ENCODE peak calls at places on chromosomes 6 and 20, in nine cellular contexts. One of them, this sample, is unnamed.

GRCh38 chr20:17549131-17549530 is 18.0 kb upstream of the BFSP1 start:
- DNase-seq in ascending aorta: no peak
- DNase-seq in DND-41: no peak
- DNase-seq in stomach: no peak
- DNase-seq in HCT116: no peak
- DNase-seq in right atrium auricular region: no peak
- DNase-seq in CD4-positive, CD25-positive, alpha-beta regulatory T cell: no peak
- DNase-seq in tibial artery: no peak
- DNase-seq in lung: no peak
- DNase-seq in this sample: no peak

GRCh38 chr20:39825950-39826349 is 863.1 kb downstream of the MAFB start:
- DNase-seq in ascending aorta: no peak
- DNase-seq in DND-41: no peak
- DNase-seq in stomach: no peak
- DNase-seq in HCT116: no peak
- DNase-seq in right atrium auricular region: no peak
- DNase-seq in CD4-positive, CD25-positive, alpha-beta regulatory T cell: no peak
- DNase-seq in tibial artery: no peak
- DNase-seq in lung: no peak
- DNase-seq in this sample: no peak

GRCh38 chr20:50572922-50573777 is 63.0 kb downstream of the PTPN1 start:
- DNase-seq in ascending aorta: peak; percentile 89
- DNase-seq in DND-41: no peak
- DNase-seq in stomach: no peak
- DNase-seq in HCT116: no peak
- DNase-seq in right atrium auricular region: peak; percentile 68
- DNase-seq in CD4-positive, CD25-positive, alpha-beta regulatory T cell: no peak
- DNase-seq in tibial artery: peak; percentile 84
- DNase-seq in lung: no peak
- DNase-seq in this sample: peak; percentile 83

GRCh38 chr20:44856847-44857448 is 28.6 kb upstream of the YWHAB start:
- DNase-seq in ascending aorta: no peak
- DNase-seq in DND-41: peak; percentile 38
- DNase-seq in stomach: no peak
- DNase-seq in HCT116: no peak
- DNase-seq in right atrium auricular region: no peak
- DNase-seq in CD4-positive, CD25-positive, alpha-beta regulatory T cell: no peak
- DNase-seq in tibial artery: no peak
- DNase-seq in lung: no peak
- DNase-seq in this sample: no peak

GRCh38 chr6:170253226-170253909 is 37.5 kb downstream of the DLL1 start:
- DNase-seq in ascending aorta: no peak
- DNase-seq in DND-41: no peak
- DNase-seq in stomach: no peak
- DNase-seq in HCT116: no peak
- DNase-seq in right atrium auricular region: no peak
- DNase-seq in CD4-positive, CD25-positive, alpha-beta regulatory T cell: no peak
- DNase-seq in tibial artery: no peak
- DNase-seq in lung: no peak
- DNase-seq in this sample: no peak

GRCh38 chr20:22836877-22837276 is 198.2 kb upstream of the SSTR4 start:
- DNase-seq in ascending aorta: no peak
- DNase-seq in DND-41: no peak
- DNase-seq in stomach: no peak
- DNase-seq in HCT116: no peak
- DNase-seq in right atrium auricular region: no peak
- DNase-seq in CD4-positive, CD25-positive, alpha-beta regulatory T cell: no peak
- DNase-seq in tibial artery: no peak
- DNase-seq in lung: no peak
- DNase-seq in this sample: no peak

GRCh38 chr6:19991176-19991575 is 154.0 kb downstream of the ID4 start:
- DNase-seq in ascending aorta: no peak
- DNase-seq in DND-41: no peak
- DNase-seq in stomach: no peak
- DNase-seq in HCT116: no peak
- DNase-seq in right atrium auricular region: no peak
- DNase-seq in CD4-positive, CD25-positive, alpha-beta regulatory T cell: no peak
- DNase-seq in tibial artery: no peak
- DNase-seq in lung: no peak
- DNase-seq in this sample: no peak

GRCh38 chr6:1144842-1145755 is 166.8 kb upstream of the FOXQ1 start:
- DNase-seq in ascending aorta: no peak
- DNase-seq in DND-41: no peak
- DNase-seq in stomach: no peak
- DNase-seq in HCT116: no peak
- DNase-seq in right atrium auricular region: no peak
- DNase-seq in CD4-positive, CD25-positive, alpha-beta regulatory T cell: no peak
- DNase-seq in tibial artery: no peak
- DNase-seq in lung: no peak
- DNase-seq in this sample: no peak

GRCh38 chr6:42409582-42409981 is 42.1 kb downstream of the TRERF1 start:
- DNase-seq in ascending aorta: no peak
- DNase-seq in DND-41: no peak
- DNase-seq in stomach: no peak
- DNase-seq in HCT116: no peak
- DNase-seq in right atrium auricular region: no peak
- DNase-seq in CD4-positive, CD25-positive, alpha-beta regulatory T cell: no peak
- DNase-seq in tibial artery: no peak
- DNase-seq in lung: no peak
- DNase-seq in this sample: no peak

GRCh38 chr6:106974999-106975698 is 620 bp upstream of the CD24 start:
- DNase-seq in ascending aorta: no peak
- DNase-seq in DND-41: no peak
- DNase-seq in stomach: peak; percentile 75
- DNase-seq in HCT116: no peak
- DNase-seq in right atrium auricular region: no peak
- DNase-seq in CD4-positive, CD25-positive, alpha-beta regulatory T cell: no peak
- DNase-seq in tibial artery: no peak
- DNase-seq in lung: peak; percentile 33
- DNase-seq in this sample: peak; percentile 24

GRCh38 chr6:33926451-33926850 is 122.6 kb upstream of the MLN start:
- DNase-seq in ascending aorta: no peak
- DNase-seq in DND-41: peak; percentile 45
- DNase-seq in stomach: no peak
- DNase-seq in HCT116: peak; percentile 52
- DNase-seq in right atrium auricular region: no peak
- DNase-seq in CD4-positive, CD25-positive, alpha-beta regulatory T cell: no peak
- DNase-seq in tibial artery: no peak
- DNase-seq in lung: no peak
- DNase-seq in this sample: no peak

GRCh38 chr6:52283111-52283510 is 1.4 kb downstream of the MCM3 start:
- DNase-seq in ascending aorta: no peak
- DNase-seq in DND-41: no peak
- DNase-seq in stomach: no peak
- DNase-seq in HCT116: no peak
- DNase-seq in right atrium auricular region: no peak
- DNase-seq in CD4-positive, CD25-positive, alpha-beta regulatory T cell: no peak
- DNase-seq in tibial artery: no peak
- DNase-seq in lung: no peak
- DNase-seq in this sample: no peak

GRCh38 chr6:115753446-115753845 is 307.2 kb downstream of the FRK start:
- DNase-seq in ascending aorta: no peak
- DNase-seq in DND-41: no peak
- DNase-seq in stomach: no peak
- DNase-seq in HCT116: no peak
- DNase-seq in right atrium auricular region: no peak
- DNase-seq in CD4-positive, CD25-positive, alpha-beta regulatory T cell: no peak
- DNase-seq in tibial artery: no peak
- DNase-seq in lung: no peak
- DNase-seq in this sample: no peak

GRCh38 chr6:161105408-161105807 is 113.8 kb downstream of the MAP3K4 start:
- DNase-seq in ascending aorta: no peak
- DNase-seq in DND-41: no peak
- DNase-seq in stomach: no peak
- DNase-seq in HCT116: no peak
- DNase-seq in right atrium auricular region: no peak
- DNase-seq in CD4-positive, CD25-positive, alpha-beta regulatory T cell: no peak
- DNase-seq in tibial artery: no peak
- DNase-seq in lung: no peak
- DNase-seq in this sample: no peak
- H3K36me3 ChIP-seq in ascending aorta: peaks cover 57% of the 10 kb centered on the region
- H3K36me3 ChIP-seq in DND-41: peaks cover 75% of the 10 kb centered on the region
- H3K36me3 ChIP-seq in stomach: peaks cover 95% of the 10 kb centered on the region
- H3K36me3 ChIP-seq in HCT116: peaks cover 28% of the 10 kb centered on the region
- H3K36me3 ChIP-seq in right atrium auricular region: peaks cover 64% of the 10 kb centered on the region
- H3K36me3 ChIP-seq in CD4-positive, CD25-positive, alpha-beta regulatory T cell: peaks cover 85% of the 10 kb centered on the region
- H3K36me3 ChIP-seq in tibial artery: peaks cover 78% of the 10 kb centered on the region
- H3K36me3 ChIP-seq in lung: peaks cover 52% of the 10 kb centered on the region
- H3K36me3 ChIP-seq in this sample: peaks cover 17% of the 10 kb centered on the region

GRCh38 chr6:159838020-159838744 is 38.1 kb downstream of the PNLDC1 start:
- DNase-seq in ascending aorta: no peak
- DNase-seq in DND-41: no peak
- DNase-seq in stomach: no peak
- DNase-seq in HCT116: no peak
- DNase-seq in right atrium auricular region: no peak
- DNase-seq in CD4-positive, CD25-positive, alpha-beta regulatory T cell: no peak
- DNase-seq in tibial artery: no peak
- DNase-seq in lung: no peak
- DNase-seq in this sample: no peak

GRCh38 chr6:159837511-159837910 is 37.4 kb downstream of the PNLDC1 start:
- DNase-seq in ascending aorta: no peak
- DNase-seq in DND-41: no peak
- DNase-seq in stomach: no peak
- DNase-seq in HCT116: no peak
- DNase-seq in right atrium auricular region: no peak
- DNase-seq in CD4-positive, CD25-positive, alpha-beta regulatory T cell: no peak
- DNase-seq in tibial artery: no peak
- DNase-seq in lung: no peak
- DNase-seq in this sample: no peak

GRCh38 chr6:159836294-159837140 is 36.4 kb downstream of the PNLDC1 start:
- DNase-seq in ascending aorta: peak; percentile 84
- DNase-seq in DND-41: no peak
- DNase-seq in stomach: no peak
- DNase-seq in HCT116: no peak
- DNase-seq in right atrium auricular region: peak; percentile 80
- DNase-seq in CD4-positive, CD25-positive, alpha-beta regulatory T cell: no peak
- DNase-seq in tibial artery: peak; percentile 65
- DNase-seq in lung: no peak
- DNase-seq in this sample: peak; percentile 73

GRCh38 chr6:159833997-159834601 is 34.0 kb downstream of the PNLDC1 start:
- DNase-seq in ascending aorta: no peak
- DNase-seq in DND-41: peak; percentile 53
- DNase-seq in stomach: no peak
- DNase-seq in HCT116: no peak
- DNase-seq in right atrium auricular region: no peak
- DNase-seq in CD4-positive, CD25-positive, alpha-beta regulatory T cell: no peak
- DNase-seq in tibial artery: no peak
- DNase-seq in lung: no peak
- DNase-seq in this sample: no peak

GRCh38 chr6:159837141-159837490 is 37.0 kb downstream of the PNLDC1 start:
- DNase-seq in ascending aorta: no peak
- DNase-seq in DND-41: no peak
- DNase-seq in stomach: no peak
- DNase-seq in HCT116: no peak
- DNase-seq in right atrium auricular region: no peak
- DNase-seq in CD4-positive, CD25-positive, alpha-beta regulatory T cell: no peak
- DNase-seq in tibial artery: no peak
- DNase-seq in lung: no peak
- DNase-seq in this sample: no peak
- H3K4me3 ChIP-seq in ascending aorta: peak overlapping the region; percentile 52
- H3K4me3 ChIP-seq in DND-41: no peak overlapping the region
- H3K4me3 ChIP-seq in stomach: no peak overlapping the region
- H3K4me3 ChIP-seq in HCT116: no peak overlapping the region
- H3K4me3 ChIP-seq in right atrium auricular region: no peak overlapping the region
- H3K4me3 ChIP-seq in CD4-positive, CD25-positive, alpha-beta regulatory T cell: no peak overlapping the region
- H3K4me3 ChIP-seq in tibial artery: no peak overlapping the region
- H3K4me3 ChIP-seq in lung: no peak overlapping the region
- H3K4me3 ChIP-seq in this sample: no peak overlapping the region

GRCh38 chr6:90233994-90234393 is 62.6 kb downstream of the BACH2 start:
- DNase-seq in ascending aorta: no peak
- DNase-seq in DND-41: peak; percentile 94
- DNase-seq in stomach: no peak
- DNase-seq in HCT116: no peak
- DNase-seq in right atrium auricular region: no peak
- DNase-seq in CD4-positive, CD25-positive, alpha-beta regulatory T cell: peak; percentile 37
- DNase-seq in tibial artery: no peak
- DNase-seq in lung: no peak
- DNase-seq in this sample: no peak

GRCh38 chr6:90241229-90241873 is 55.3 kb downstream of the BACH2 start:
- DNase-seq in ascending aorta: no peak
- DNase-seq in DND-41: peak; percentile 20
- DNase-seq in stomach: no peak
- DNase-seq in HCT116: no peak
- DNase-seq in right atrium auricular region: no peak
- DNase-seq in CD4-positive, CD25-positive, alpha-beta regulatory T cell: no peak
- DNase-seq in tibial artery: no peak
- DNase-seq in lung: no peak
- DNase-seq in this sample: no peak

GRCh38 chr6:90237350-90237990 is 59.2 kb downstream of the BACH2 start:
- DNase-seq in ascending aorta: no peak
- DNase-seq in DND-41: no peak
- DNase-seq in stomach: no peak
- DNase-seq in HCT116: no peak
- DNase-seq in right atrium auricular region: no peak
- DNase-seq in CD4-positive, CD25-positive, alpha-beta regulatory T cell: no peak
- DNase-seq in tibial artery: no peak
- DNase-seq in lung: no peak
- DNase-seq in this sample: no peak

GRCh38 chr6:90238663-90239542 is 57.7 kb downstream of the BACH2 start:
- DNase-seq in ascending aorta: no peak
- DNase-seq in DND-41: no peak
- DNase-seq in stomach: no peak
- DNase-seq in HCT116: no peak
- DNase-seq in right atrium auricular region: no peak
- DNase-seq in CD4-positive, CD25-positive, alpha-beta regulatory T cell: no peak
- DNase-seq in tibial artery: no peak
- DNase-seq in lung: no peak
- DNase-seq in this sample: no peak
- H3K36me3 ChIP-seq in ascending aorta: no peaks in the 10 kb centered on the region
- H3K36me3 ChIP-seq in DND-41: no peaks in the 10 kb centered on the region
- H3K36me3 ChIP-seq in stomach: no peaks in the 10 kb centered on the region
- H3K36me3 ChIP-seq in HCT116: no peaks in the 10 kb centered on the region
- H3K36me3 ChIP-seq in right atrium auricular region: no peaks in the 10 kb centered on the region
- H3K36me3 ChIP-seq in CD4-positive, CD25-positive, alpha-beta regulatory T cell: no peaks in the 10 kb centered on the region
- H3K36me3 ChIP-seq in tibial artery: no peaks in the 10 kb centered on the region
- H3K36me3 ChIP-seq in lung: no peaks in the 10 kb centered on the region
- H3K36me3 ChIP-seq in this sample: no peaks in the 10 kb centered on the region

DNA sequence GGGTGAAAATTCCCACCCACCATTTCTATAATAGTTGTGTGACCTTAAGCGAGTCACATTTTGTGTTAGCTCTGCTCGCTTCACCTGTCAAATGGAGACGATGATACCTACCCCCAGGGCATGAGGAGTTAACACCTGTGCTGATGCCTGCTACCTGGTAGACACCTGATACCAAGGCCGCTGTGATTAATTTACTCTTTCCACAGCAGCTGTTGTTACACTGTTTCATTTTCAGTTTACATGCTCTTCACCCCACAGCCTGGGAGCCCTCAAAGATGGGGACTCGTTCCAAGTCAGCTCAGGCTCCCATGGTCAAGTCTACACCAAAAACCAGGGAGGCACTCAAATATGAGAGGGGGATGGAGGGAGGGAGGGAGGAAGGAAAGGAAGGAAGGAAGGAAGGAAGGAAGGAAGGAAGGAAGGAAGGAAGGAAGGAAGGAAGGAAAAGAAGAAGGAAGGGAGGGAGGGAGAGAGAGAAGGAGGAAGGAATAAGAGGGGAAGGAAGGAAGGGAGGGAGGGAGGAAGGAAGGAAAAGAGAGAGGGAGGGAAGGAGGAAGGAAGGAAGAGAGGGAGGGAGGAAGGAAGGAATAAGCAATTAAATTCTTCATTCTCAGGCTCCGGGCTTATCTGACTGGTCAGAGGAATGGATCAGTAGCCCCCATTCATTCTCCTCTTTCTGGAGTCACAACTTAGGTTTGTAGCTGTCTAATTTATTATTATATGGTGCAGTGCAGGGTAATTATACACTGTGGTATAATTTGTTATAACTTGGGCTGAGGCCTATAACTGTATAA is 40.9 kb downstream of the PDYN start:
- DNase-seq in ascending aorta: no peak
- DNase-seq in DND-41: no peak
- DNase-seq in stomach: no peak
- DNase-seq in HCT116: no peak
- DNase-seq in right atrium auricular region: no peak
- DNase-seq in CD4-positive, CD25-positive, alpha-beta regulatory T cell: no peak
- DNase-seq in tibial artery: no peak
- DNase-seq in lung: no peak
- DNase-seq in this sample: no peak
- H3K4me3 ChIP-seq in ascending aorta: no peak overlapping the region
- H3K4me3 ChIP-seq in DND-41: no peak overlapping the region
- H3K4me3 ChIP-seq in stomach: no peak overlapping the region
- H3K4me3 ChIP-seq in HCT116: no peak overlapping the region
- H3K4me3 ChIP-seq in right atrium auricular region: no peak overlapping the region
- H3K4me3 ChIP-seq in CD4-positive, CD25-positive, alpha-beta regulatory T cell: no peak overlapping the region
- H3K4me3 ChIP-seq in tibial artery: no peak overlapping the region
- H3K4me3 ChIP-seq in lung: no peak overlapping the region
- H3K4me3 ChIP-seq in this sample: no peak overlapping the region

This sample was measured in psoas muscle.